ENCODE peak calls at places on chromosomes 4 and X, in four cellular contexts. P, T, D and G are unnamed samples.

GRCh38 chr4:10082459-10083272 is 33.9 kb downstream of the WDR1 start:
- DNase-seq in D (no peak), T (no peak), P (no peak), G (peak; percentile 3)

GRCh38 chrX:118370921-118371624 is 25.2 kb downstream of the WDR44 start:
- DNase-seq in D (no peak), T (peak; percentile 2), P (no peak), G (no peak)

GRCh38 chr4:8641256-8641655 is 48.7 kb downstream of the CPZ start:
- DNase-seq in D (no peak), T (no peak), P (no peak), G (peak; percentile 7)

GRCh38 chr4:142435599-142436235 is 410.4 kb downstream of the INPP4B start:
- DNase-seq in D (no peak), P (no peak), T (no peak), G (peak; percentile 83)

GRCh38 chrX:154000051-154000450 is 19.7 kb downstream of the IRAK1 start:
- DNase-seq in P (no peak), D (no peak), T (no peak), G (no peak)

GRCh38 chr4:22389240-22389871 is 126.5 kb downstream of the ADGRA3 start:
- DNase-seq in P (peak; percentile 66), D (peak; percentile 55), T (peak; percentile 59), G (peak; percentile 57)

GRCh38 chrX:153435845-153436244 is 10.0 kb downstream of the TREX2 start:
- DNase-seq in P (no peak), T (no peak), D (no peak), G (no peak)

GRCh38 chr4:124499266-124499665 is 213.3 kb downstream of the ANKRD50 start:
- DNase-seq in T (no peak), D (no peak), P (no peak), G (no peak)

GRCh38 chr4:121789960-121790829 is 10.9 kb upstream of the EXOSC9 start:
- DNase-seq in P (no peak), D (peak; percentile 44), T (no peak), G (no peak)

GRCh38 chr4:7242766-7243165 is 50.4 kb downstream of the SORCS2 start:
- DNase-seq in D (no peak), P (no peak), T (no peak), G (no peak)
- TF ChIP-seq NR3C1 in D (no peak), P (no peak), T (no peak), G (no peak)

DNA sequence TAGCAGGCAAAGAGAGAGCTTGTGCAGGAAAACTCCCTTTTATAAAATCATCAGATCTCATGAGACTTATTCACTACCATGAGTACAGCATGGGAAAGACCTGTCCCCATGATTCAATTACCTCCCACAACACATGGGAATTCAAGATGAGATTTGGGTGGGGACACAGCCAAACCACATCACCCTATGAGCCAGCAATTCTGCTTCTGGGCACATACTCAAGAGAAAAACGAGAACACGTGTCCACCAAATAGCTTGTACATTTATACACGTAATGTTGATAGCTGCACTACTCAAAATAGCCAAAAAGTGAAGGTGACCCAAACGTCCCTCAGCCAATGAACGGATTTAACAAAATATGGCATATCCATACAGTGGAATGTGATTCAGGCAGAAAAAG is 94.5 kb upstream of the DHRSX start:
- DNase-seq in P (no peak), D (no peak), T (no peak), G (no peak)
- TF ChIP-seq NR3C1 in P (no peak), D (no peak), T (no peak), G (no peak)

DNA sequence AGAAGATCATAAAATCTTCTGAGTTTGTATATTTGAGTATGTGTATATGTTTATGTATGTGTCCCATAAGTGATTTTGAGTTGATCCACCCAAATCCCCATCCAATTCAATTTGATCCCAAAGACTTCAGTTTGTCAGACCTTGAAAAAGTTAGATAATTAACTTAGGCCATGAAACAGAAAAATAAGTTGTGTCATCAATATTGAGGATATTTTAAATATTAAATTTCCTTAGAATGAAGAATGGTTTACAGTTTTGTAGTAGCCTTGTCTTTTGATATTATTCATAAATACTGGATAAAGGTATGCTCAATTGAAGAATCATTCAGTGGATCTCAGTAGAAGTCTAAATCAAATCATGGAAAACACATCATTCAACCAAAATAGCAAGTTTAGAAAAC is 864.4 kb upstream of the INTU start:
- DNase-seq in P (no peak), D (no peak), T (no peak), G (no peak)
- TF ChIP-seq NR3C1 in P (no peak), D (no peak), T (no peak), G (no peak)

DNA sequence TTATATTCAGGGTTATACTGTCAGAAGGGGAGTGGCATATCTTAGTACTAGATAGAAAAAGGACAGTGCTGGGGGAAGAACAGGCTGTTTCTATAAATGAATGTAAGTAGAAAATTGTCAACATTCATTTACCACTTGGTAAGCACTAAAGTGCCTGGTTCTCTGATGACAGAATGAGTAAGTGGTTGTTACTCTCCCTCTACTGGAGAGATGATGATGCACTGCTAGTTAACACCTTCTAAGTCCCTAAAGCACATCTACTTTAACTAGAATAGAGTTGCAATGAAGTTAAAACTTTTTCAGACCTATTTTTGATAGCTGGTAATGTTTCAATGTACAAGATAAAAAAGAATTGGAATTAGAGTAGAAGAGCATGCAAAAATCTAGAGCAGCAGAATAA is 214.5 kb downstream of the KLHL4 start:
- DNase-seq in D (no peak), P (no peak), T (no peak), G (no peak)
- TF ChIP-seq NR3C1 in D (no peak), P (no peak), T (no peak), G (no peak)

DNA sequence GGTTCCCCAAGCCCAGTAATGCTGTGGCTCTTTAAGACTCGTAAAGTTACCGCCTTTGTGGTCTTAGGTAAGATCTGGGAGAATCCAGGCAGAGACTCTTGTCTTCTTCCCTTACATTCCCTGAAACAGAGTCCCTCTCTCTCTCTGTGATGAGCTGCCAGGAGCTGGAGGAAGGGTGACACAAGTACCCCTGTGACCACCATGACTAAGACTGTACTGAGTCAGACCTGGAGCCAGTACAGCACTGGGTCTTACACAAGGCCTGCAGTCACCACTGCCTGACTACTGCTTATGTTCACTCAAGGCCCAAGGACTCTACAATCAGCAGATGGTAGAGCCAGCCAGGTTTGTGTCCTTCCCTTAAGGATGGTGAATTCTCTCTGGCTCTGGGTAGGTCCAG is 62.3 kb downstream of the FMR1NB start:
- DNase-seq in P (no peak), D (no peak), T (no peak), G (no peak)
- TF ChIP-seq NR3C1 in P (no peak), D (no peak), T (no peak), G (no peak)

GRCh38 chrX:70166601-70167590 is 10.4 kb upstream of the DGAT2L6 start:
- DNase-seq in P (peak; percentile 12), D (peak; percentile 23), T (peak; percentile 9), G (no peak)
- TF ChIP-seq NR3C1 in P (no peak), D (no peak), T (no peak), G (no peak)

GRCh38 chr4:99801005-99801699 is 15.5 kb upstream of the DAPP1 start:
- DNase-seq in P (no peak), D (no peak), T (no peak), G (no peak)
- TF ChIP-seq NR3C1 in P (no peak), D (no peak), T (no peak), G (no peak)

GRCh38 chr4:118112647-118113046 is 78.4 kb downstream of the NDST3 start:
- DNase-seq in T (no peak), D (no peak), P (no peak), G (no peak)
- TF ChIP-seq NR3C1 in T (no peak), D (no peak), P (no peak), G (no peak)